ENCODE peak calls at places on chromosomes 11 and 22, in eight cellular contexts. T is A549; E is Panc1; O is breast epithelium; S is thoracic aorta; L is HepG2; A is SK-N-SH; C is effector memory CD4-positive, alpha-beta T cell. P is an unnamed sample. For H3K4me1, the result is how much of the 10 kb centered on the place peaks cover.

GRCh38 chr22:16989915-16990314 is 18.1 kb downstream of the GAB4 start:
- DNase-seq in T (no peak), E (no peak), O (no peak), S (no peak), L (no peak), A (no peak), C (no peak), P (no peak)

GRCh38 chr11:6249822-6250555 is 9.6 kb upstream of the CCKBR start:
- DNase-seq in T (peak), E (peak), O (no peak), S (no peak), L (no peak), A (peak), C (no peak), P (no peak)

GRCh38 chr22:27778299-27779090 is 23.1 kb downstream of the MN1 start:
- DNase-seq in T (no peak), E (no peak), O (no peak), S (no peak), L (no peak), A (no peak), C (no peak), P (no peak)

GRCh38 chr11:1088927-1089737 is 14.5 kb downstream of the MUC2 start:
- DNase-seq in T (no peak), E (no peak), O (no peak), S (no peak), L (no peak), A (no peak), C (no peak), P (no peak)

GRCh38 chr22:24431309-24432034 is 4.1 kb downstream of the ADORA2A start:
- DNase-seq in T (no peak), E (no peak), O (no peak), S (no peak), L (no peak), A (no peak), C (no peak), P (no peak)

GRCh38 chr11:8833568-8834275 is 77.3 kb upstream of the AKIP1 start:
- DNase-seq in T (no peak), E (no peak), O (no peak), S (no peak), L (no peak), A (no peak), C (no peak), P (no peak)

GRCh38 chr11:45168366-45169130 is 22.1 kb downstream of the PRDM11 start:
- DNase-seq in T (no peak), E (no peak), O (no peak), S (no peak), L (no peak), A (no peak), C (no peak), P (peak)

GRCh38 chr11:125938418-125938817 is 7.4 kb upstream of the VSIG10L2 start:
- DNase-seq in T (no peak), E (no peak), O (no peak), S (no peak), L (no peak), A (no peak), C (no peak), P (no peak)

GRCh38 chr11:65291613-65292012 is 23.1 kb upstream of the CDC42EP2 start:
- DNase-seq in T (peak), E (no peak), O (no peak), S (no peak), L (peak), A (no peak), C (no peak), P (peak)

GRCh38 chr11:125166903-125167291 is 2.3 kb downstream of the PKNOX2 start:
- DNase-seq in T (no peak), E (no peak), O (no peak), S (no peak), L (no peak), A (no peak), C (no peak), P (peak)

GRCh38 chr11:32451808-32452207 is 16.5 kb upstream of the WT1 start:
- DNase-seq in T (no peak), E (no peak), O (no peak), S (no peak), L (no peak), A (no peak), C (no peak), P (no peak)

GRCh38 chr11:27464155-27464759 is 8.3 kb downstream of the LGR4 start:
- DNase-seq in T (peak), E (no peak), O (no peak), S (no peak), L (no peak), A (no peak), C (no peak), P (peak)

GRCh38 chr11:70531281-70532065 is 133.1 kb downstream of the CTTN start:
- DNase-seq in T (no peak), E (no peak), O (peak), S (no peak), L (no peak), A (peak), C (no peak), P (no peak)

GRCh38 chr11:8333431-8334401 is 70.0 kb upstream of the LMO1 start:
- DNase-seq in T (peak), E (no peak), O (no peak), S (no peak), L (no peak), A (no peak), C (no peak), P (no peak)

GRCh38 chr11:19714387-19715363 is 2.0 kb downstream of the NAV2 start:
- DNase-seq in T (peak), E (peak), O (no peak), S (peak), L (no peak), A (peak), C (no peak), P (no peak)
- H3K4me1 ChIP-seq in T (under half), E (under half), O (under half), S (half or more), L (under half), A (under half), C (under half), P (under half)

DNA sequence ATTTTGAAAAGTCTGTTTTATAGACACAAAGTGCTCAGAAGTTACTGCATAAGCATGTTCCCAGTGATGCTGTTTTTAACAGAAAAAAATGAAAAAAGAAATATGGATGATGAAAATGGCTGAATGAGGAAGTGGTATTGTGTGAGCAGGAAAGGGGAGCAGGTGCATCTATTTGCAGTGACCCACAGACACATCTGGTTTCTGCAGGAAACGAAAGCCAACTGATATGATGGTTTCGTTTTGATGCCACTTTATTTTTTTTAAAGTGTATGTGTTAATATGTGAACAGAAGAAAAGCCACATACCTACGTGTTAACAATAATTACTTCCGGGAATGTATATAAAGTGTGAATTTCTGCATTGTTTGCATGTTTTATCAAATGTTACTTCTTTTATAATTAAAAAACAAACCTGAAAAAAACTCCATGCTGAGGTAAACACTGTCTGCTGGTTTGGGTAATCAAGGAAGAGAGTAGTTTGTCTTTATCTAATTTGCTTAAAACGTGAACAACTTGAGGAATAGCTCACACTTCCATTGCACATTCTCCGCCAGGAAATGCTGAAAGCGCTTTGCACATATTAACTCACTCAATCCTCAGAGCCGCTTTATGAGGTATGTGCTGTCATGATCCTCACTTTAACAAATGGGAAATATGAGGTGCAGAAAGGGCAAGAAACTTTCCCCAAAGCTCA is 1335.9 kb downstream of the TBC1D22A start:
- DNase-seq in T (no peak), E (no peak), O (no peak), S (no peak), L (no peak), A (no peak), C (no peak), P (no peak)
- H3K4me1 ChIP-seq in T (under half), E (under half), O (under half), S (under half), L (under half), A (under half), C (under half), P (under half)

GRCh38 chr11:48020092-48020755 is 39.9 kb downstream of the PTPRJ start:
- DNase-seq in T (no peak), E (no peak), O (no peak), S (no peak), L (no peak), A (no peak), C (no peak), P (no peak)

GRCh38 chr11:48018561-48019229 is 38.3 kb downstream of the PTPRJ start:
- DNase-seq in T (no peak), E (no peak), O (no peak), S (no peak), L (no peak), A (no peak), C (no peak), P (no peak)

GRCh38 chr11:48019230-48019584 is 38.8 kb downstream of the PTPRJ start:
- DNase-seq in T (no peak), E (no peak), O (no peak), S (no peak), L (no peak), A (peak), C (no peak), P (no peak)

GRCh38 chr11:48017105-48017874 is 36.9 kb downstream of the PTPRJ start:
- DNase-seq in T (no peak), E (no peak), O (no peak), S (no peak), L (no peak), A (no peak), C (peak), P (no peak)

DNA sequence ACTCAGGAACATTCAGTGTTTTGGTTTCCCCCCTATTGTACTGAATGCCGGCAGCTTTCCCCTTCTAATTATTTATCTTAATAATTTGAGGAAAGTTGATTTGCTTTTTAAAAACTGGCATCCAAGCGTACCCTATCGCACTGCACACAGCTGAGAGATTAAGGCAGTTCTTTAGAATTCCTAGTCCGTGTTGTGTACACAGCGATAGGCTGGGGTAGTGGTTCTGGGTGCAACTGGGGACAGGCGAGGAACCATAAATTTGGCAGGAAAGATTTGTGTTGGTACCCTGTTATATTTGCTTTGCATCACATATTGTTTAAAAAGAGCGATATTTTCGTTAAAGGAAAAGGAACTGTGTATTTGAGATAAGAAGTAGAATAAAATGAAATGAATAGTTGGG is 39.2 kb downstream of the PTPRJ start:
- DNase-seq in T (no peak), E (no peak), O (no peak), S (no peak), L (no peak), A (no peak), C (no peak), P (no peak)
- H3K4me1 ChIP-seq in T (half or more), E (under half), O (under half), S (under half), L (under half), A (under half), C (half or more), P (under half)

GRCh38 chr11:86888978-86889341 is 66.2 kb downstream of the FZD4 start:
- DNase-seq in T (no peak), E (no peak), O (no peak), S (no peak), L (no peak), A (no peak), C (no peak), P (no peak)
- H3K4me1 ChIP-seq in T (under half), E (under half), O (under half), S (under half), L (under half), A (under half), C (under half), P (under half)

DNA sequence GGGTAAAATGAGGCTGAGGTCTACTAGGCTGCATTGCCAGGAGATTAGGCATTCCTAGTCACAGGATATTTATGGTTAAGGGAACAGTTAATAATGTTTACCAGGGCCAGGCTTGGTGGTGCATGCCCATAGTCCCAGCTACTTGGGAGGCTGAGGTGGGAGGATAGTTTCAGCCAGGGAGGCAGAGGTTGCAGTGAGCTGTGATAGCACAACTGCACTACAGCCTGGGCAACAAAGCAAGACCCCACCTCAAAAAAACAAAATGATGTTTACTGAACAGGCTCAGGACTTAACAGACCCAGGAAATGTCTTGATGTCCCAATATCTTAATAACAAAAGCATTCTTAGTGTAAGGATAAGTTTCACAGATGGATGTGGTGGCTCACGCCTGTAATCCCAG is 2.8 kb upstream of the MRPL16 start:
- DNase-seq in T (no peak), E (no peak), O (no peak), S (no peak), L (no peak), A (no peak), C (no peak), P (no peak)
- H3K4me1 ChIP-seq in T (under half), E (under half), O (under half), S (under half), L (under half), A (under half), C (under half), P (under half)